ENCODE peak calls at places on chromosomes 12 and 14, in ten cellular contexts. T is nephron progenitor cell, L is cardiac fibroblast, I is GM20000, O is cardiac muscle cell, A is foreskin fibroblast, C is AG09309, S is D721Med, H is body of pancreas, V is WERI-Rb-1. M is an unnamed sample.

GRCh38 chr12:89636054-89636775 is 72.4 kb downstream of the ATP2B1 start:
- DNase-seq in T (no peak), L (peak; percentile 67), I (no peak), O (no peak), A (peak; percentile 46), C (no peak), S (no peak), H (no peak), V (no peak), M (no peak)

GRCh38 chr14:66032800-66033199 is 453.4 kb upstream of the CCDC196 start:
- DNase-seq in T (no peak), L (no peak), I (no peak), O (no peak), A (no peak), C (no peak), S (no peak), H (no peak), V (no peak), M (no peak)

GRCh38 chr12:122949405-122949804 is 16.9 kb downstream of the ABCB9 start:
- DNase-seq in T (no peak), L (no peak), I (no peak), O (no peak), A (no peak), C (no peak), S (no peak), H (no peak), V (no peak), M (no peak)

GRCh38 chr12:87038098-87038497 is 781.9 kb upstream of the MGAT4C start:
- DNase-seq in T (no peak), L (no peak), I (no peak), O (no peak), A (no peak), C (no peak), S (no peak), H (no peak), V (no peak), M (no peak)

GRCh38 chr14:76653875-76654572 is 107.2 kb upstream of the VASH1 start:
- DNase-seq in T (no peak), L (no peak), I (no peak), O (no peak), A (no peak), C (no peak), S (no peak), H (no peak), V (no peak), M (no peak)

GRCh38 chr12:67649165-67650126 is 901 bp downstream of the DYRK2 start:
- DNase-seq in T (peak; percentile 54), L (no peak), I (peak; percentile 79), O (no peak), A (peak; percentile 56), C (no peak), S (no peak), H (peak; percentile 42), V (peak; percentile 26), M (peak; percentile 72)

GRCh38 chr14:90383126-90383730 is 13.6 kb upstream of the CALM1 start:
- DNase-seq in T (peak; percentile 97), L (peak; percentile 100), I (peak; percentile 94), O (peak; percentile 100), A (peak; percentile 100), C (peak; percentile 99), S (peak; percentile 73), H (peak; percentile 99), V (peak; percentile 99), M (peak; percentile 99)

GRCh38 chr12:48061943-48062719 is 43.7 kb downstream of the SENP1 start:
- DNase-seq in T (no peak), L (no peak), I (no peak), O (peak; percentile 12), A (no peak), C (no peak), S (no peak), H (no peak), V (no peak), M (no peak)

GRCh38 chr12:27541031-27541719 is 17.2 kb downstream of the PPFIBP1 start:
- DNase-seq in T (no peak), L (peak; percentile 16), I (no peak), O (no peak), A (no peak), C (no peak), S (no peak), H (no peak), V (no peak), M (no peak)

GRCh38 chr14:100203962-100204834 is 34.7 kb upstream of the YY1 start:
- DNase-seq in T (no peak), L (peak; percentile 24), I (no peak), O (peak; percentile 36), A (no peak), C (no peak), S (no peak), H (peak; percentile 59), V (no peak), M (no peak)

GRCh38 chr14:61192970-61193369 is 88.2 kb downstream of the TMEM30B start:
- DNase-seq in T (no peak), L (no peak), I (no peak), O (no peak), A (peak; percentile 87), C (no peak), S (no peak), H (no peak), V (no peak), M (no peak)

GRCh38 chr14:106129274-106129673 is 602.9 kb downstream of the TMEM121 start:
- DNase-seq in T (no peak), L (no peak), I (no peak), O (no peak), A (no peak), C (no peak), S (no peak), H (no peak), V (no peak), M (no peak)

GRCh38 chr12:103012884-103013283 is 55.4 kb downstream of the ASCL1 start:
- DNase-seq in T (peak; percentile 29), L (no peak), I (no peak), O (no peak), A (no peak), C (no peak), S (no peak), H (no peak), V (no peak), M (no peak)

DNA sequence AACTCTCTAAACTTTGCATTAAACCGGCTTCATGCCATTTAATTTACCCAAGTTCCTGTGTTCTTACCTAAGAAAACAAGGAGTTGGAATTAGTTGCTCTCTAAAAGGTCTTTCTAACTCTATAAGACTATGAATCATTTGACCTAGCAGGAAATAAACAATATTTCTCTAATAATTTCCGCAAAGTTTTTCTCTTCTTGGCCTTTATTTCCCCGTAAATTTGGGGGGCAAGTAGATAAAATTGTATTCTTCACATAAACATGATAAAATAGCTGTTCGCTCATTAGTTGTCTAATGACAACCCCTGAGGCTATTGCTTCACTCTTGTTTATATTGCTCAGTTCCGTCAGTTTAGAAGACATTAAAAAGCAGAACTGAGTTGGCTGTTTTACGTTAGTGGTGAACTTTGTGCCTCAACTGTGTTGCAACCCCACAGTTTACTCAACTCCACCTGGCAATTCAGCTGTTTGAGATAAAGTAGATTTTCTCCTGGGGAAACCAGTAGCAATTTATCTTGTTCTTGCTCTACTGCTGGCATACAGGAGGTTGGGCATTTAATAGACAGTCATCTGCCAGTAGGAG is 74.7 kb downstream of the BTG1 start:
- DNase-seq in T (no peak), L (no peak), I (no peak), O (peak; percentile 67), A (peak; percentile 75), C (no peak), S (no peak), H (peak; percentile 63), V (no peak), M (no peak)
- TF ChIP-seq CTCF in T (no peak), L (no peak), I (no peak), O (no peak), A (no peak), C (no peak), S (no peak), H (peak; percentile 29), V (no peak), M (no peak)

GRCh38 chr12:101181776-101182175 is 28.3 kb downstream of the SLC5A8 start:
- DNase-seq in T (no peak), L (no peak), I (no peak), O (no peak), A (no peak), C (no peak), S (no peak), H (no peak), V (no peak), M (no peak)

GRCh38 chr12:101186291-101186690 is 23.7 kb downstream of the SLC5A8 start:
- DNase-seq in T (no peak), L (no peak), I (no peak), O (no peak), A (no peak), C (no peak), S (no peak), H (no peak), V (no peak), M (no peak)
- TF ChIP-seq CTCF in T (no peak), L (no peak), I (no peak), O (no peak), A (no peak), C (no peak), S (no peak), H (no peak), V (no peak), M (no peak)

GRCh38 chr14:36671149-36671548 is 9.5 kb downstream of the PAX9 start:
- DNase-seq in T (no peak), L (no peak), I (no peak), O (no peak), A (no peak), C (no peak), S (no peak), H (no peak), V (no peak), M (no peak)

GRCh38 chr14:36666416-36667206 is 5.0 kb downstream of the PAX9 start:
- DNase-seq in T (peak; percentile 56), L (no peak), I (no peak), O (no peak), A (no peak), C (no peak), S (no peak), H (no peak), V (no peak), M (no peak)

GRCh38 chr14:36664322-36665193 is 2.9 kb downstream of the PAX9 start:
- DNase-seq in T (no peak), L (no peak), I (no peak), O (no peak), A (no peak), C (no peak), S (no peak), H (no peak), V (no peak), M (no peak)

GRCh38 chr14:36665887-36666415 is 4.3 kb downstream of the PAX9 start:
- DNase-seq in T (no peak), L (no peak), I (no peak), O (no peak), A (no peak), C (no peak), S (no peak), H (no peak), V (no peak), M (no peak)

GRCh38 chr14:36667679-36668078 is 6.0 kb downstream of the PAX9 start:
- DNase-seq in T (no peak), L (no peak), I (no peak), O (no peak), A (no peak), C (no peak), S (no peak), H (no peak), V (no peak), M (no peak)
- TF ChIP-seq CTCF in T (no peak), L (no peak), I (no peak), O (no peak), A (no peak), C (no peak), S (no peak), H (no peak), V (no peak), M (no peak)

GRCh38 chr12:30013051-30013450 is 229.3 kb upstream of the TMTC1 start:
- DNase-seq in T (peak; percentile 21), L (no peak), I (no peak), O (no peak), A (no peak), C (no peak), S (no peak), H (no peak), V (no peak), M (no peak)
- TF ChIP-seq CTCF in T (no peak), L (no peak), I (no peak), O (no peak), A (no peak), C (no peak), S (no peak), H (no peak), V (no peak), M (no peak)

M was measured in type B pancreatic cell.